ENCODE peak calls at places on chromosomes 5 and 9, in seven cellular contexts. One of them, this sample, is unnamed.

GRCh38 chr5:139808481-139809330 is 13.1 kb downstream of the PSD2 start:
- DNase-seq in activated B cell treated with CpG ODN at 0.5 μM for 24 hours: no peak
- DNase-seq in cardiac muscle cell: peak
- DNase-seq in central memory CD8-positive, alpha-beta T cell: no peak
- DNase-seq in HFF-Myc: peak
- DNase-seq in NCI-H2081: no peak
- DNase-seq in neural crest cell: peak
- DNase-seq in this sample: no peak

GRCh38 chr9:123389070-123389469 is 33.1 kb downstream of the CRB2 start:
- DNase-seq in activated B cell treated with CpG ODN at 0.5 μM for 24 hours: no peak
- DNase-seq in cardiac muscle cell: no peak
- DNase-seq in central memory CD8-positive, alpha-beta T cell: no peak
- DNase-seq in HFF-Myc: no peak
- DNase-seq in NCI-H2081: no peak
- DNase-seq in neural crest cell: no peak
- DNase-seq in this sample: no peak

GRCh38 chr9:21506910-21507795 is 25.0 kb upstream of the IFNE start:
- DNase-seq in activated B cell treated with CpG ODN at 0.5 μM for 24 hours: no peak
- DNase-seq in cardiac muscle cell: no peak
- DNase-seq in central memory CD8-positive, alpha-beta T cell: no peak
- DNase-seq in HFF-Myc: peak
- DNase-seq in NCI-H2081: no peak
- DNase-seq in neural crest cell: no peak
- DNase-seq in this sample: no peak

GRCh38 chr9:76610009-76610352 is 151.0 kb downstream of the GCNT1 start:
- DNase-seq in activated B cell treated with CpG ODN at 0.5 μM for 24 hours: no peak
- DNase-seq in cardiac muscle cell: no peak
- DNase-seq in central memory CD8-positive, alpha-beta T cell: no peak
- DNase-seq in HFF-Myc: no peak
- DNase-seq in NCI-H2081: no peak
- DNase-seq in neural crest cell: no peak
- DNase-seq in this sample: no peak

GRCh38 chr9:73219985-73220626 is 68.4 kb downstream of the ANXA1 start:
- DNase-seq in activated B cell treated with CpG ODN at 0.5 μM for 24 hours: no peak
- DNase-seq in cardiac muscle cell: no peak
- DNase-seq in central memory CD8-positive, alpha-beta T cell: no peak
- DNase-seq in HFF-Myc: peak
- DNase-seq in NCI-H2081: no peak
- DNase-seq in neural crest cell: no peak
- DNase-seq in this sample: no peak

GRCh38 chr5:88674262-88675158 is 208.5 kb downstream of the MEF2C start:
- DNase-seq in activated B cell treated with CpG ODN at 0.5 μM for 24 hours: no peak
- DNase-seq in cardiac muscle cell: peak
- DNase-seq in central memory CD8-positive, alpha-beta T cell: no peak
- DNase-seq in HFF-Myc: no peak
- DNase-seq in NCI-H2081: no peak
- DNase-seq in neural crest cell: no peak
- DNase-seq in this sample: no peak

GRCh38 chr5:43602456-43602817 is 543 bp upstream of the NNT start:
- DNase-seq in activated B cell treated with CpG ODN at 0.5 μM for 24 hours: no peak
- DNase-seq in cardiac muscle cell: peak
- DNase-seq in central memory CD8-positive, alpha-beta T cell: peak
- DNase-seq in HFF-Myc: peak
- DNase-seq in NCI-H2081: peak
- DNase-seq in neural crest cell: peak
- DNase-seq in this sample: peak

GRCh38 chr5:145712245-145712644 is 122.9 kb downstream of the PRELID2 start:
- DNase-seq in activated B cell treated with CpG ODN at 0.5 μM for 24 hours: no peak
- DNase-seq in cardiac muscle cell: no peak
- DNase-seq in central memory CD8-positive, alpha-beta T cell: no peak
- DNase-seq in HFF-Myc: no peak
- DNase-seq in NCI-H2081: no peak
- DNase-seq in neural crest cell: no peak
- DNase-seq in this sample: no peak

This sample was measured in T-cell.